ENCODE peak calls at places on chromosomes 6 and 20, in four cellular contexts. T is IMR-90, I is gastrocnemius medialis, X is heart left ventricle. K is an unnamed sample. For H3K4me1, the result is how much of the 10 kb centered on the place peaks cover.

GRCh38 chr6:42030585-42031506 is 19.5 kb upstream of the TAF8 start:
- DNase-seq in T (no peak), I (no peak), X (peak), K (no peak)

GRCh38 chr6:45272626-45273025 is 55.5 kb upstream of the RUNX2 start:
- DNase-seq in X (no peak), I (no peak), T (no peak), K (no peak)

GRCh38 chr20:52972190-52972937 is at the start of gene TSHZ2:
- DNase-seq in T (peak), I (peak), X (peak), K (no peak)

GRCh38 chr6:158669145-158670035 is 19.5 kb downstream of the SYTL3 start:
- DNase-seq in X (no peak), I (no peak), T (peak), K (no peak)

GRCh38 chr6:119284861-119285521 is 64.6 kb downstream of the MAN1A1 start:
- DNase-seq in I (no peak), X (no peak), T (no peak), K (no peak)

GRCh38 chr20:41172296-41173140 is 35.2 kb downstream of the PLCG1 start:
- DNase-seq in X (peak), T (no peak), I (no peak), K (no peak)

GRCh38 chr6:140956567-140957306 is 1176.0 kb upstream of the GJE1 start:
- DNase-seq in X (no peak), T (peak), I (no peak), K (no peak)

GRCh38 chr6:169243661-169244060 is 10.0 kb downstream of the THBS2 start:
- DNase-seq in I (no peak), X (no peak), T (no peak), K (no peak)

GRCh38 chr6:8085053-8085511 is 17.3 kb downstream of the EEF1E1 start:
- DNase-seq in X (no peak), T (peak), I (no peak), K (peak)

GRCh38 chr6:11632231-11632630 is 94.7 kb downstream of the TMEM170B start:
- DNase-seq in X (no peak), T (peak), I (no peak), K (no peak)

GRCh38 chr6:148881593-148882311 is 134.9 kb downstream of the UST start:
- DNase-seq in X (no peak), I (no peak), T (no peak), K (no peak)

GRCh38 chr20:46077642-46078305 is 12.0 kb downstream of the NCOA5 start:
- DNase-seq in I (no peak), X (no peak), T (no peak), K (no peak)

GRCh38 chr6:6614096-6614964 is 25.8 kb downstream of the LY86 start:
- DNase-seq in X (no peak), I (no peak), T (no peak), K (no peak)

GRCh38 chr20:48823960-48824497 is 3.8 kb downstream of the PREX1 start:
- DNase-seq in T (peak), I (no peak), X (no peak), K (no peak)

GRCh38 chr6:169961772-169962561 is 210.5 kb downstream of the ERMARD start:
- DNase-seq in X (peak), I (no peak), T (no peak), K (no peak)

GRCh38 chr6:162856885-162857284 is 129.1 kb downstream of the PACRG start:
- DNase-seq in X (no peak), T (peak), I (no peak), K (no peak)

GRCh38 chr6:11608600-11609323 is 71.2 kb downstream of the TMEM170B start:
- DNase-seq in X (no peak), T (no peak), I (no peak), K (no peak)

DNA sequence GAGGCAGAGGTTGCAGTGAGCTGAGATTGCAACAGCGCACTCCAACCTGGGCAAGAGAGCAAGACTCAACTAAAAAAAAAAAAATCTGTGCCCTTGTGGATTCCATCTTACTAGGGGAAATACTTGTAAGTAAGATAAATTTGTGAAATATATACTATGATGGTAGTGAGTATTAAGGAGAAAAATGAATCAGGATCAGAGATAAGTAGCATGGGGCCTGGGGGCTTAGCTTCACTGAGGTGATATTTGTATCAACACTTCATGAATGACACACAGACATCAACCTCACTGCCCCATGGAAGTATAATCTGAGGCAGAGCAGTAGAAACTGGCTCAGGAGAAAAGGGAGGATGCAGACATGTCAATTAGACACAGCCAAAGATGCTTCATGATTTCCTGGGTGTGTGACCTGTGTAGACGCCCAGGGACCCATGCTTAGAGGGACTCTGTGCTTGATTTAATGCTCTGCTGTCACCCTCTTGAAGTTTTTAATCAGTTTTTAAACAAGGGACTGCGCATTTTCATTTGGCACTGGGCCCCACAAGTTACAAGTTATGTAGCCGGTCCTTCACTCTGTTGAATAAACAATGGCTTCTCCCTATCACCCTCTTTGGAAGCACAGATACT is 41.9 kb downstream of the PCNA start:
- DNase-seq in T (no peak), I (no peak), X (no peak), K (no peak)
- H3K27ac ChIP-seq in T (no peak), I (peak), X (peak), K (peak)

GRCh38 chr6:39929733-39930461 is 4.4 kb downstream of the MOCS1 start:
- DNase-seq in T (peak), I (no peak), X (no peak), K (no peak)

GRCh38 chr6:39929039-39929732 is 5.1 kb downstream of the MOCS1 start:
- DNase-seq in X (no peak), I (no peak), T (no peak), K (no peak)

GRCh38 chr6:39931607-39932006 is 2.7 kb downstream of the MOCS1 start:
- DNase-seq in I (no peak), T (no peak), X (no peak), K (no peak)

GRCh38 chr6:39932386-39932785 is 1.9 kb downstream of the MOCS1 start:
- DNase-seq in I (no peak), T (no peak), X (no peak), K (no peak)

DNA sequence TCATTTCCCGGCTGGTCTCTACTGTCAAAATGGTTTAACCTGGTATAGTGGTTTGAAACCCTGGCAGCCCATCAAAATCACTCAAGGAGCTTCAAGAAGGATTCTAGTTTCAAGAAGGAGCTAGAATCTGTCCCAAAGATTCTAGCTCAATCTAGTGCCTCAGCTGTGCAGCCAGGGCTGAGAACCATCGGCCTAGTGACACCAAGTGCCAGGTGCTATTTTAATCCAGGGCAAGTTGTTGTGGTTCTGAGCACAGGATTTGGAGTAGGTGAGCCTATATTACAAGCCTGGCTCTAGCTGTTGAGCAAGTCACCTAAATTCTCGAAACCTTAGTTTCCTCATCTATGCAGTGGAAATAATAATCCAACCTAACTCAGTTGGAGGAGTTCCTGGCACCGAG is 3.7 kb downstream of the MOCS1 start:
- DNase-seq in I (peak), T (no peak), X (no peak), K (no peak)
- H3K4me1 ChIP-seq in I (half or more), T (under half), X (half or more), K (under half)

GRCh38 chr6:29924731-29925130 is 17.6 kb upstream of the HLA-A start:
- DNase-seq in X (no peak), I (no peak), T (no peak), K (no peak)

GRCh38 chr6:29926795-29927427 is 15.4 kb upstream of the HLA-A start:
- DNase-seq in T (peak), I (no peak), X (peak), K (peak)

GRCh38 chr6:29926081-29926794 is 16.1 kb upstream of the HLA-A start:
- DNase-seq in T (peak), I (no peak), X (peak), K (no peak)

GRCh38 chr6:29924287-29924686 is 18.0 kb upstream of the HLA-A start:
- DNase-seq in I (no peak), T (no peak), X (no peak), K (no peak)

DNA sequence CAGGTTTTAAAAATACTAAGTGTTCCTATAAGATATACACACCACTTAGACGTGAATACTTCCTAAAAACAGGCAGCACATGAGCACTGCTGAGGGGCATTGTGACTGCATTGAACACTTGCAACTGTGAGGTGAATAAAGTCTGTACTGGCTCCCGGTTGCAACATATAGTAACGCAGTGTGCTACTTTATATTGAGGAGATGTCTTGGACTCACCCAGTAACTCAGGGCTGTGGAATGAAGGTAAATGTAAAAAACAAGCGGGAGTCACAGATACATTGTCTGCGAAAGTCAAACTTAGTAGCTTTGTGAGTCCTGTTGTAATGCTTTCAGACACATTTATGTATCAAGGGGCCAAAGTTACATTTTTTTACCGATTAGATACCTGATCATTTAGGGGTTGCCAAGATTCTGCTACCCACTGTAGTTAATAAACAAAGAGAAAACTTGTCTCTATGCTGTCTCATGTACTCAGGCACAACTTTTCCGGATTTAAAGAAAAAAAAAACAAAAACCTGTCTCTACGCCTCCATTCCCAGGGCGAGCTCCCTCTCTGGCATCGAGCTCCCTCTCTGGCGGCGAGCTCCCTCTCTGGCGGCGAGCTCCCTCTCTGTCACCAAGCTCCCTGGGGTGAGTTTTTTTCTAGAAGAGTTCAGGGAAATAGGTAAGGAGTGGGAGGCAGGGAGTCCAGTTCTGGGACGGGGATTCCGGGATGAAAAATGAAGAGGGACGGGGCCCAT is 16.8 kb upstream of the HLA-A start:
- DNase-seq in X (no peak), T (no peak), I (no peak), K (no peak)
- H3K4me3 ChIP-seq in X (peak), T (peak), I (no peak), K (no peak)

GRCh38 chr20:36860339-36860738 is 15.6 kb upstream of the TLDC2 start:
- DNase-seq in I (no peak), T (peak), X (no peak), K (no peak)

GRCh38 chr20:36860811-36861624 is 14.9 kb upstream of the TLDC2 start:
- DNase-seq in T (no peak), X (no peak), I (no peak), K (no peak)

GRCh38 chr20:36862857-36863668 is 12.9 kb upstream of the TLDC2 start:
- DNase-seq in I (no peak), X (no peak), T (no peak), K (no peak)

GRCh38 chr20:36861875-36862801 is 13.8 kb upstream of the TLDC2 start:
- DNase-seq in I (peak), X (peak), T (peak), K (peak)

GRCh38 chr20:36861625-36861874 is 14.4 kb upstream of the TLDC2 start:
- DNase-seq in I (no peak), X (no peak), T (no peak), K (no peak)
- H3K27ac ChIP-seq in I (peak), X (peak), T (peak), K (peak)

GRCh38 chr20:58692579-58693225 is at the start of gene NPEPL1:
- DNase-seq in I (no peak), T (peak), X (peak), K (no peak)

GRCh38 chr20:58694241-58695083 is 1.9 kb downstream of the NPEPL1 start:
- DNase-seq in T (no peak), X (no peak), I (no peak), K (no peak)

GRCh38 chr20:58695084-58695722 is 2.6 kb downstream of the NPEPL1 start:
- DNase-seq in X (no peak), I (no peak), T (no peak), K (no peak)

GRCh38 chr20:58691773-58692578 is 624 bp upstream of the NPEPL1 start:
- DNase-seq in X (peak), I (peak), T (no peak), K (no peak)

DNA sequence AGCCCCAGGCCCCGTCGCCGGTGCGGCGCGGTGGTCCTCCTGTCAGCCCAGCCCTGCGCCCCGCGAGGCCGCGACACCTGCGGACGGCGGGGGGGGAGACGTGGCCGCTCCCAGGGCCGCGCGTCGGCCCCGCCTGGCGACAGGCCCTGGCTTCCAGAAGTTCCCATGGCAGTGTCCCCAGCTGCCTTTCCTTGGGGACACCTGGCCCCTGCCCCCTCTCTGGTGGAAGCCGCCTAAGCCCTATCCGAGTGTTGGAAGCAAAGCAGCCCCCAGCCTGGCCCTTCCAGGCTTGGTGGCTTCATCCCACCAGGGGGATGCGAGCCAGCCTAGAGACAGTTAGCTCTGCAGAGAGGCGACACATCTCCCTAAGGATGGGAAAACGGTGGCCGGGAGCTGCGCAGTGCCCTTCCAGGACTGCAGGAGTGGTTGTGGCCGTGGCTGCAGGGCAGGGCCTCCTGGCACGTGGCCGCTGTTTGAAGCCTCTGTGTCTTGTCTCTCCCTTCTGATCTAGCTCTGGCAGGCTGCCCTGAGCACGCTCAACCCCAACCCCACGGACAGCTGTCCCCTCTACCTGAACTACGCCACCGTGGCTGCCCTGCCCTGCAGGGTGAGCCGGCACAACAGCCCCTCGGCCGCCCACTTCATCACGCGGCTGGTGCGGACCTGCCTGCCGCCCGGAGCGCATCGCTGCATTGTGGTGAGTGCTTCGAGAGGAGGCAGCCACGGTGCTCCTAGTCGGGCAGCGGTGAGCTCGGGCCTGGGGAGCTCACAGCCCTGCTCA is 816 bp downstream of the NPEPL1 start:
- DNase-seq in I (no peak), T (no peak), X (no peak), K (no peak)
- H3K4me1 ChIP-seq in I (under half), T (under half), X (under half), K (under half)

GRCh38 chr6:127518710-127519468 is at the start of gene MTCL3:
- DNase-seq in X (no peak), T (peak), I (no peak), K (no peak)
- H3K4me3 ChIP-seq in X (peak), T (peak), I (no peak), K (peak)

GRCh38 chr6:154512214-154512613 is 1.7 kb upstream of the CNKSR3 start:
- DNase-seq in X (no peak), T (no peak), I (no peak), K (no peak)
- H3K27ac ChIP-seq in X (no peak), T (no peak), I (peak), K (peak)

GRCh38 chr6:91715171-91715805 is 1128.4 kb upstream of the MAP3K7 start:
- DNase-seq in T (no peak), X (no peak), I (no peak), K (no peak)
- H3K4me1 ChIP-seq in T (under half), X (under half), I (under half), K (under half)

GRCh38 chr6:16136536-16137450 is 7.9 kb downstream of the MYLIP start:
- DNase-seq in X (no peak), T (peak), I (peak), K (no peak)
- H3K4me3 ChIP-seq in X (no peak), T (no peak), I (peak), K (no peak)

GRCh38 chr20:57400262-57400701 is 9.1 kb downstream of the RBM38 start:
- DNase-seq in I (no peak), X (no peak), T (no peak), K (no peak)
- H3K27ac ChIP-seq in I (peak), X (no peak), T (no peak), K (peak)

K was measured in tibial nerve.